ENCODE peak calls at places on chromosome 15, in eight cellular contexts. P is cardiac fibroblast; M is stimulated activated CD4-positive, alpha-beta T cell treated with anti-CD3 and anti-CD28 coated beads, Interleukin-15, amount 100 ng/mL, for 48 hours; Y is MCF 10A; C is T follicular helper cell; N is prostate gland; X is brain microvascular endothelial cell; R is adrenal gland. U is an unnamed sample.

GRCh38 chr15:67824157-67824899 is 981 bp upstream of the SKOR1 start:
- DNase-seq in R (no peak), X (no peak), N (no peak), P (no peak), C (no peak), Y (no peak), M (no peak), U (no peak)

GRCh38 chr15:39242345-39242744 is 338.5 kb upstream of the THBS1 start:
- DNase-seq in R (no peak), C (no peak), N (no peak), M (no peak), X (no peak), P (peak; percentile 63), Y (peak; percentile 73), U (peak; percentile 77)

GRCh38 chr15:44501768-44502366 is 35.1 kb upstream of the EIF3J start:
- DNase-seq in R (no peak), Y (peak; percentile 49), M (no peak), X (no peak), N (no peak), P (peak; percentile 66), C (no peak), U (peak; percentile 65)

GRCh38 chr15:39230917-39231285 is 350.0 kb upstream of the THBS1 start:
- DNase-seq in Y (no peak), N (no peak), C (no peak), R (no peak), X (no peak), M (no peak), P (no peak), U (no peak)

GRCh38 chr15:29270976-29271375 is 1.4 kb upstream of the NSMCE3 start:
- DNase-seq in R (no peak), C (no peak), P (no peak), Y (no peak), M (no peak), X (no peak), N (no peak), U (no peak)

GRCh38 chr15:50287324-50288116 is 22.0 kb upstream of the HDC start:
- DNase-seq in P (no peak), X (no peak), C (no peak), M (no peak), N (no peak), R (no peak), Y (no peak), U (no peak)

GRCh38 chr15:40845511-40846284 is 1.9 kb downstream of the SPINT1 start:
- DNase-seq in R (no peak), X (no peak), C (no peak), P (no peak), Y (peak; percentile 90), N (peak; percentile 94), M (no peak), U (no peak)

GRCh38 chr15:56582785-56583184 is 117.8 kb upstream of the MNS1 start:
- DNase-seq in N (no peak), X (no peak), Y (no peak), C (no peak), M (no peak), R (no peak), P (no peak), U (peak; percentile 5)

GRCh38 chr15:78685925-78686324 is 44.9 kb upstream of the CHRNB4 start:
- DNase-seq in P (no peak), N (no peak), Y (no peak), R (no peak), C (no peak), X (no peak), M (no peak), U (no peak)

GRCh38 chr15:68317281-68318007 is 39.9 kb downstream of the FEM1B start:
- DNase-seq in Y (no peak), X (no peak), N (no peak), P (no peak), M (no peak), R (no peak), C (no peak), U (no peak)

GRCh38 chr15:68113273-68113672 is 59.2 kb downstream of the PIAS1 start:
- DNase-seq in R (no peak), Y (peak; percentile 24), N (no peak), M (no peak), X (no peak), P (peak; percentile 42), C (no peak), U (peak; percentile 45)

GRCh38 chr15:81120069-81120468 is 14.0 kb upstream of the CFAP161 start:
- DNase-seq in R (no peak), N (no peak), M (no peak), X (no peak), P (no peak), Y (no peak), C (no peak), U (no peak)

GRCh38 chr15:99764521-99764920 is 31.3 kb upstream of the LYSMD4 start:
- DNase-seq in N (no peak), X (no peak), Y (no peak), P (no peak), R (no peak), C (no peak), M (no peak), U (no peak)

GRCh38 chr15:82850731-82851130 is 41.3 kb downstream of the WHAMM start:
- DNase-seq in P (no peak), Y (no peak), R (no peak), C (no peak), N (no peak), X (no peak), M (no peak), U (no peak)

GRCh38 chr15:45168286-45168685 is 19.5 kb downstream of the SHF start:
- DNase-seq in Y (no peak), N (no peak), C (no peak), M (no peak), X (no peak), P (no peak), R (no peak), U (no peak)

GRCh38 chr15:70853270-70853854 is 595 bp downstream of the LARP6 start:
- DNase-seq in R (no peak), P (peak; percentile 62), X (peak; percentile 32), N (no peak), C (no peak), Y (peak; percentile 39), M (no peak), U (peak; percentile 50)

GRCh38 chr15:31365655-31366127 is 39.1 kb downstream of the KLF13 start:
- DNase-seq in Y (peak; percentile 92), N (peak; percentile 94), X (peak; percentile 59), M (peak; percentile 74), R (peak; percentile 91), C (peak; percentile 62), P (peak; percentile 94), U (peak; percentile 92)

GRCh38 chr15:53193149-53193548 is 403.0 kb upstream of the ONECUT1 start:
- DNase-seq in M (no peak), Y (peak; percentile 27), R (no peak), N (no peak), C (no peak), X (no peak), P (peak; percentile 4), U (peak; percentile 16)

GRCh38 chr15:33699691-33700447 is 268.4 kb upstream of the CHRM5 start:
- DNase-seq in X (no peak), P (peak; percentile 30), C (no peak), N (no peak), R (no peak), Y (peak; percentile 7), M (no peak), U (peak; percentile 28)

GRCh38 chr15:21261396-21261964 is 178.8 kb downstream of the POTEB3 start:
- DNase-seq in C (no peak), Y (no peak), X (no peak), N (no peak), P (no peak), M (no peak), R (no peak), U (no peak)